ENCODE peak calls at places on chromosomes 5 and 9, in four cellular contexts. One of them, this sample, is unnamed.

GRCh38 chr9:110710420-110710819 is 41.8 kb downstream of the MUSK start:
- DNase-seq in GM12878: no peak
- DNase-seq in H1: no peak
- DNase-seq in K562: no peak
- DNase-seq in this sample: no peak

GRCh38 chr9:86405926-86406325 is 51.7 kb upstream of the TUT7 start:
- DNase-seq in GM12878: no peak
- DNase-seq in H1: no peak
- DNase-seq in K562: no peak
- DNase-seq in this sample: peak; percentile 53

GRCh38 chr9:137190315-137190853 is 1.9 kb downstream of the SSNA1 start:
- DNase-seq in GM12878: no peak
- DNase-seq in H1: no peak
- DNase-seq in K562: no peak
- DNase-seq in this sample: no peak

GRCh38 chr9:97983524-97984187 is 515 bp downstream of the ANP32B start:
- DNase-seq in GM12878: no peak
- DNase-seq in H1: no peak
- DNase-seq in K562: peak; percentile 71
- DNase-seq in this sample: no peak

GRCh38 chr5:73633060-73633459 is 7.1 kb downstream of the ARHGEF28 start:
- DNase-seq in GM12878: no peak
- DNase-seq in H1: no peak
- DNase-seq in K562: no peak
- DNase-seq in this sample: no peak

GRCh38 chr5:37448941-37449340 is 69.8 kb downstream of the WDR70 start:
- DNase-seq in GM12878: no peak
- DNase-seq in H1: no peak
- DNase-seq in K562: no peak
- DNase-seq in this sample: no peak

GRCh38 chr5:176620333-176620981 is 9.9 kb downstream of the SNCB start:
- DNase-seq in GM12878: no peak
- DNase-seq in H1: no peak
- DNase-seq in K562: peak; percentile 53
- DNase-seq in this sample: no peak

GRCh38 chr9:114995681-114996221 is 65.4 kb upstream of the TNFSF8 start:
- DNase-seq in GM12878: no peak
- DNase-seq in H1: no peak
- DNase-seq in K562: no peak
- DNase-seq in this sample: no peak

GRCh38 chr5:180787025-180787424 is 15.6 kb downstream of the MGAT1 start:
- DNase-seq in GM12878: no peak
- DNase-seq in H1: no peak
- DNase-seq in K562: no peak
- DNase-seq in this sample: no peak

GRCh38 chr5:72194846-72195245 is 87.6 kb downstream of the MAP1B start:
- DNase-seq in GM12878: peak; percentile 72
- DNase-seq in H1: no peak
- DNase-seq in K562: no peak
- DNase-seq in this sample: no peak

GRCh38 chr5:108379722-108380530 is 2.0 kb downstream of the FBXL17 start:
- DNase-seq in GM12878: no peak
- DNase-seq in H1: no peak
- DNase-seq in K562: no peak
- DNase-seq in this sample: peak; percentile 55

GRCh38 chr9:137689745-137690529 is 71.1 kb downstream of the EHMT1 start:
- DNase-seq in GM12878: no peak
- DNase-seq in H1: no peak
- DNase-seq in K562: no peak
- DNase-seq in this sample: peak; percentile 73

GRCh38 chr5:139895647-139896046 is 100.0 kb downstream of the PSD2 start:
- DNase-seq in GM12878: no peak
- DNase-seq in H1: no peak
- DNase-seq in K562: no peak
- DNase-seq in this sample: no peak

GRCh38 chr5:146344155-146345118 is 5.8 kb downstream of the POU4F3 start:
- DNase-seq in GM12878: no peak
- DNase-seq in H1: peak; percentile 73
- DNase-seq in K562: peak; percentile 23
- DNase-seq in this sample: no peak

GRCh38 chr9:134346151-134346550 is 19.9 kb downstream of the RXRA start:
- DNase-seq in GM12878: no peak
- DNase-seq in H1: no peak
- DNase-seq in K562: no peak
- DNase-seq in this sample: no peak

GRCh38 chr9:20898885-20899554 is 132.4 kb downstream of the HACD4 start:
- DNase-seq in GM12878: no peak
- DNase-seq in H1: no peak
- DNase-seq in K562: no peak
- DNase-seq in this sample: no peak

GRCh38 chr5:157323107-157323706 is 57.3 kb downstream of the CYFIP2 start:
- DNase-seq in GM12878: no peak
- DNase-seq in H1: no peak
- DNase-seq in K562: peak; percentile 36
- DNase-seq in this sample: no peak

GRCh38 chr9:79776581-79776980 is 204.8 kb downstream of the TLE4 start:
- DNase-seq in GM12878: no peak
- DNase-seq in H1: no peak
- DNase-seq in K562: no peak
- DNase-seq in this sample: no peak

GRCh38 chr5:116395178-116395577 is 179.4 kb downstream of the SEMA6A start:
- DNase-seq in GM12878: no peak
- DNase-seq in H1: no peak
- DNase-seq in K562: no peak
- DNase-seq in this sample: no peak

GRCh38 chr9:92728831-92729734 is 35.5 kb downstream of the BICD2 start:
- DNase-seq in GM12878: no peak
- DNase-seq in H1: no peak
- DNase-seq in K562: peak; percentile 46
- DNase-seq in this sample: peak; percentile 16

GRCh38 chr5:33675958-33676464 is 215.8 kb downstream of the ADAMTS12 start:
- DNase-seq in GM12878: peak; percentile 76
- DNase-seq in H1: no peak
- DNase-seq in K562: no peak
- DNase-seq in this sample: no peak

GRCh38 chr9:17116400-17116837 is 18.4 kb upstream of the CNTLN start:
- DNase-seq in GM12878: no peak
- DNase-seq in H1: no peak
- DNase-seq in K562: no peak
- DNase-seq in this sample: peak; percentile 20

GRCh38 chr5:59300930-59301329 is 592.6 kb downstream of the PDE4D start:
- DNase-seq in GM12878: no peak
- DNase-seq in H1: no peak
- DNase-seq in K562: no peak
- DNase-seq in this sample: no peak

GRCh38 chr5:59293700-59294099 is 599.8 kb downstream of the PDE4D start:
- DNase-seq in GM12878: no peak
- DNase-seq in H1: no peak
- DNase-seq in K562: no peak
- DNase-seq in this sample: no peak

GRCh38 chr5:59296317-59297264 is 596.9 kb downstream of the PDE4D start:
- DNase-seq in GM12878: no peak
- DNase-seq in H1: no peak
- DNase-seq in K562: no peak
- DNase-seq in this sample: peak; percentile 43

GRCh38 chr5:59301727-59302126 is 591.8 kb downstream of the PDE4D start:
- DNase-seq in GM12878: no peak
- DNase-seq in H1: no peak
- DNase-seq in K562: no peak
- DNase-seq in this sample: no peak

GRCh38 chr5:59299006-59299405 is 594.5 kb downstream of the PDE4D start:
- DNase-seq in GM12878: no peak
- DNase-seq in H1: no peak
- DNase-seq in K562: no peak
- DNase-seq in this sample: no peak
- TF ChIP-seq KDM1A in GM12878: no peak
- TF ChIP-seq KDM1A in H1: no peak
- TF ChIP-seq KDM1A in K562: no peak
- TF ChIP-seq KDM1A in this sample: no peak

GRCh38 chr5:133369161-133369783 is 243.1 kb downstream of the FSTL4 start:
- DNase-seq in GM12878: no peak
- DNase-seq in H1: no peak
- DNase-seq in K562: no peak
- DNase-seq in this sample: no peak

GRCh38 chr5:133371371-133372155 is 240.8 kb downstream of the FSTL4 start:
- DNase-seq in GM12878: no peak
- DNase-seq in H1: no peak
- DNase-seq in K562: no peak
- DNase-seq in this sample: no peak

GRCh38 chr5:133372306-133373008 is 239.9 kb downstream of the FSTL4 start:
- DNase-seq in GM12878: no peak
- DNase-seq in H1: no peak
- DNase-seq in K562: no peak
- DNase-seq in this sample: no peak

GRCh38 chr5:133370904-133371303 is 241.4 kb downstream of the FSTL4 start:
- DNase-seq in GM12878: no peak
- DNase-seq in H1: no peak
- DNase-seq in K562: no peak
- DNase-seq in this sample: no peak

DNA sequence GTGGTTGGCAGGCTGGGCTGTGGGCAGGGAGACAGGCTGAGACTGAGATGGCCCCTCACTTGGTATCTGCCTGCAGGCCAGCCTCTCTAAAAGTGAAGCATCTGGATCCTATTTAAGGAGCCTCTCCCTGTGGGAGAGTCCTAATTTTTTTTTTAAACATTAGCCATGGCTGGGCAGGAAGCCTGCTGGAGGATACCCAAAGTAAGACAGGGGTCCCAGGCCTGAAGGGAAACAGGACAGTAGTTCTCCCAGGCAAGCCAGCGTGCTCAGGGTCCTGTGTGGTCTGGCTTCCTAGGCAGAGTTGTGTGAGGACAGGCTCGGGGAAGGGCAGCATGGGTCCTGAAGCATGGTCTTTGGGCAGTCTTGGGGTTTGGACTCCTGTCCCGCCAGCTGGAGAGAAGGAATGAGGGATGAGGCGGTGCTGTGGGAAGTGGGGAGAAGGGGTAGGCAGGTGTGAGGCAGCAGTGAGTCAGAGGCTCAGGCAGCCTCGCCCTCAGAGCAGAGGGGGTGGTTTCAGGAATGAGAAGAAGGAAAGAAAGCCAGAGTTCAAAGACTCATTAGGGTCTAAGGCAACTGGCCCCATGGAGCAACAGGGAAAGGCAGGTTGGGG is 242.0 kb downstream of the FSTL4 start:
- DNase-seq in GM12878: no peak
- DNase-seq in H1: no peak
- DNase-seq in K562: no peak
- DNase-seq in this sample: no peak
- H3K4me1 ChIP-seq in GM12878: no peaks in the 10 kb centered on the region
- H3K4me1 ChIP-seq in H1: peaks cover 12% of the 10 kb centered on the region
- H3K4me1 ChIP-seq in K562: no peaks in the 10 kb centered on the region
- H3K4me1 ChIP-seq in this sample: peaks cover 9% of the 10 kb centered on the region

GRCh38 chr9:708182-708555 is 133.3 kb upstream of the DMRT1 start:
- DNase-seq in GM12878: no peak
- DNase-seq in H1: no peak
- DNase-seq in K562: no peak
- DNase-seq in this sample: no peak
- TF ChIP-seq CBX5 in GM12878: no peak
- TF ChIP-seq CBX5 in H1: no peak
- TF ChIP-seq CBX5 in K562: no peak
- TF ChIP-seq CBX5 in this sample: no peak

DNA sequence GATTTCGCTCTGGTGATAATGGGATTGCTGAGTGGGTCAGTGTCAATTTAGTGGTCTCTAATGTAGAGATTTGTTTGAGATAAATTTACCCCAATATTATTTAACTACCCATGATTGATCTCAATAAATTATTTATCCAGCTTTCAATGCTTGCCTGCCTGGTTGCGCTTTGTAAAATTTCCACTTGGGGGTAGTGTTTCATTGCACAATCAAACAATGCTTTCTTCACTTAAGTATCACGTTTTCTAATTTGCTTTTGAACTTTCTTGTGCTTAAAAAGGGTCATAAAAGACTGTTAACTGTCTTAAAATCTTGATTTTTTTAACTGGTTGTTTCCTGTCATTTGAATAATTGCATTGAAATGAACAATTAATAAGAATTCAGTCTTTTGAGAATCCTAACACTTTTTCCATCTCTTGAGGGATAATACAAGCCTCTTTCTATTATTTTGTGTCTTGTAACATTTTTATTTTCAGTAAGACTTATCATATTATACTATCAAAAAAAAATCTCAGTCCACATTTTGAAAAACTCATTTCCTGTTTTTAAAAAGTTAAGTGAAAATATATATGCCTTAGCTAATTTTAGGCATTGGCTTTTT is 18.7 kb downstream of the HSD17B4 start:
- DNase-seq in GM12878: no peak
- DNase-seq in H1: no peak
- DNase-seq in K562: peak; percentile 14
- DNase-seq in this sample: peak; percentile 8
- TF ChIP-seq KDM1A in GM12878: no peak
- TF ChIP-seq KDM1A in H1: no peak
- TF ChIP-seq KDM1A in K562: no peak
- TF ChIP-seq KDM1A in this sample: no peak